ENCODE peak calls at places on chromosome 18, in nine cellular contexts. S is activated T-helper 9 cell treated with anti-CD3 and anti-CD28 coated beads, Interleukin-2, amount 50 U/mL, for 16 hours; W is stimulated activated CD4-positive, alpha-beta T cell treated with anti-CD3 and anti-CD28 coated beads, Interleukin-12 subunit alpha, Interleukin-12 subunit beta, amount 100 ng/mL, for 4 hours; I is Kasumi-1; G is posterior cingulate gyrus; C is C1 segment of cervical spinal cord; J is H7; L is activated T-helper 1 cell treated with anti-CD3 and anti-CD28 coated beads, Interleukin-2, amount 50 U/mL, for 16 hours; V is HL-60. O is an unnamed sample.

GRCh38 chr18:61554117-61554776 is 221.0 kb downstream of the CDH20 start:
- DNase-seq in S (no peak), W (no peak), V (no peak), C (no peak), J (peak; percentile 22), G (no peak), I (peak; percentile 83), L (no peak), O (peak; percentile 68)

GRCh38 chr18:36392888-36393287 is 95.4 kb downstream of the FHOD3 start:
- DNase-seq in I (no peak), J (no peak), L (no peak), S (no peak), V (no peak), W (no peak), C (no peak), G (no peak), O (no peak)

GRCh38 chr18:63511285-63511684 is 30.9 kb upstream of the SERPINB12 start:
- DNase-seq in I (peak; percentile 80), S (no peak), C (no peak), V (no peak), G (no peak), W (no peak), J (peak; percentile 22), L (no peak), O (no peak)

GRCh38 chr18:46676162-46676830 is 19.3 kb upstream of the LOXHD1 start:
- DNase-seq in J (no peak), L (no peak), S (no peak), C (peak; percentile 46), I (no peak), V (no peak), G (no peak), W (no peak), O (peak; percentile 25)

GRCh38 chr18:78902795-78903435 is 76.7 kb upstream of the SALL3 start:
- DNase-seq in C (no peak), G (no peak), V (no peak), W (no peak), J (peak; percentile 36), L (no peak), S (no peak), I (no peak), O (no peak)

GRCh38 chr18:10086458-10086857 is 172.6 kb downstream of the VAPA start:
- DNase-seq in W (no peak), L (no peak), G (no peak), J (no peak), I (no peak), C (no peak), V (no peak), S (no peak), O (no peak)

GRCh38 chr18:48074929-48075706 is 144.7 kb upstream of the SMAD2 start:
- DNase-seq in W (no peak), G (no peak), V (no peak), L (no peak), J (no peak), C (peak; percentile 43), S (no peak), I (no peak), O (no peak)

GRCh38 chr18:715626-716025 is 3.2 kb upstream of the ENOSF1 start:
- DNase-seq in W (no peak), L (no peak), S (no peak), C (no peak), I (no peak), J (no peak), V (no peak), G (no peak), O (no peak)

GRCh38 chr18:48605408-48605845 is 66.6 kb downstream of the CTIF start:
- DNase-seq in G (no peak), L (no peak), C (no peak), V (peak; percentile 52), W (no peak), S (no peak), J (peak; percentile 86), I (peak; percentile 86), O (no peak)

GRCh38 chr18:13710460-13710859 is 15.9 kb downstream of the FAM210A start:
- DNase-seq in V (no peak), I (no peak), S (no peak), J (no peak), C (no peak), W (no peak), L (no peak), G (no peak), O (no peak)

GRCh38 chr18:78913830-78914585 is 65.6 kb upstream of the SALL3 start:
- DNase-seq in W (no peak), L (no peak), I (no peak), V (no peak), C (no peak), S (no peak), G (no peak), J (peak; percentile 57), O (no peak)

GRCh38 chr18:39178171-39178570 is 1612.6 kb upstream of the CELF4 start:
- DNase-seq in C (no peak), I (no peak), L (no peak), G (no peak), S (no peak), W (no peak), J (no peak), V (no peak), O (no peak)

GRCh38 chr18:74255022-74255658 is 36.6 kb downstream of the CYB5A start:
- DNase-seq in G (no peak), L (no peak), S (no peak), J (no peak), C (no peak), I (no peak), W (no peak), V (no peak), O (no peak)

GRCh38 chr18:41828137-41828536 is 126.9 kb upstream of the PIK3C3 start:
- DNase-seq in G (no peak), S (no peak), J (no peak), W (no peak), I (no peak), C (no peak), V (no peak), L (no peak), O (no peak)

GRCh38 chr18:55387139-55387984 is 200.6 kb downstream of the TCF4 start:
- DNase-seq in W (no peak), L (no peak), S (no peak), C (no peak), I (no peak), J (no peak), V (no peak), G (no peak), O (no peak)

GRCh38 chr18:70295633-70296188 is 6.9 kb downstream of the SOCS6 start:
- DNase-seq in J (no peak), L (no peak), W (no peak), S (no peak), I (no peak), V (no peak), G (no peak), C (no peak), O (no peak)

GRCh38 chr18:13461488-13461887 is 242.9 kb downstream of the LDLRAD4 start:
- DNase-seq in V (no peak), I (no peak), S (no peak), J (no peak), G (no peak), L (no peak), C (no peak), W (no peak), O (no peak)

GRCh38 chr18:35695384-35695783 is 113.8 kb downstream of the GALNT1 start:
- DNase-seq in J (no peak), I (no peak), S (no peak), V (no peak), L (no peak), C (no peak), G (peak; percentile 26), W (no peak), O (no peak)

GRCh38 chr18:6413554-6414117 is 1.1 kb downstream of the L3MBTL4 start:
- DNase-seq in I (no peak), S (no peak), C (no peak), V (no peak), L (no peak), J (peak; percentile 29), G (no peak), W (no peak), O (no peak)

GRCh38 chr18:10400534-10400933 is 53.9 kb upstream of the APCDD1 start:
- DNase-seq in G (no peak), W (no peak), C (no peak), S (no peak), J (no peak), L (no peak), V (no peak), I (no peak), O (no peak)

GRCh38 chr18:11871501-11871900 is 20.3 kb downstream of the CHMP1B start:
- DNase-seq in J (no peak), V (no peak), L (no peak), I (no peak), W (no peak), S (no peak), C (no peak), G (no peak), O (no peak)

GRCh38 chr18:49072524-49072934 is 121.8 kb upstream of the SMAD7 start:
- DNase-seq in W (no peak), S (no peak), G (no peak), I (no peak), L (no peak), V (no peak), J (no peak), C (no peak), O (no peak)